ENCODE peak calls at places on chromosomes 3 and 15, in eight cellular contexts. O is SJSA1, R is DMS153, W is NCI-H1105 treated with DMSO at 0.1 percent for 48 hours, T is EH, V is GM03348, A is stromal cell of bone marrow, Z is neural progenitor cell. P is an unnamed sample.

GRCh38 chr15:84793431-84793830 is 23.7 kb upstream of the ALPK3 start:
- DNase-seq in T (no peak), V (no peak), Z (no peak), R (no peak), A (no peak), W (no peak), O (no peak), P (no peak)

GRCh38 chr3:89360155-89360554 is 252.7 kb downstream of the EPHA3 start:
- DNase-seq in Z (no peak), W (no peak), V (peak), A (no peak), T (peak), O (no peak), R (no peak), P (no peak)

GRCh38 chr3:127212711-127213110 is 19.8 kb downstream of the PRR23E start:
- DNase-seq in A (no peak), V (no peak), Z (no peak), W (no peak), R (no peak), T (no peak), O (peak), P (no peak)

GRCh38 chr3:82080261-82080660 is 318.8 kb upstream of the GBE1 start:
- DNase-seq in R (no peak), W (no peak), T (peak), Z (no peak), A (peak), O (no peak), V (peak), P (no peak)

GRCh38 chr3:125437631-125438435 is 62.7 kb upstream of the ZNF148 start:
- DNase-seq in Z (peak), R (no peak), T (peak), V (peak), A (no peak), O (no peak), W (peak), P (peak)

GRCh38 chr15:92808611-92809063 is 91.5 kb upstream of the CHD2 start:
- DNase-seq in W (peak), A (no peak), V (peak), Z (no peak), R (no peak), O (no peak), T (peak), P (no peak)

GRCh38 chr3:101193957-101194356 is 126.4 kb downstream of the IMPG2 start:
- DNase-seq in W (no peak), Z (no peak), A (no peak), V (peak), O (no peak), T (peak), R (no peak), P (no peak)

GRCh38 chr15:96296264-96296663 is 34.2 kb upstream of the NR2F2 start:
- DNase-seq in W (no peak), O (peak), T (peak), A (no peak), R (no peak), V (no peak), Z (no peak), P (no peak)